ENCODE peak calls at places on chromosomes 3 and 15, in six cellular contexts. One of them, this sample, is unnamed. For H3K79me1, the result is how much of the 10 kb centered on the place peaks cover.

GRCh38 chr15:88920186-88920891 is 7.2 kb upstream of the MFGE8 start:
- DNase-seq in mesenchymal stem cell: peak
- DNase-seq in H1: no peak
- DNase-seq in IMR-90: peak
- DNase-seq in H9: no peak
- DNase-seq in mesendoderm: no peak
- DNase-seq in this sample: no peak

GRCh38 chr15:73328149-73328820 is 40.5 kb downstream of the HCN4 start:
- DNase-seq in mesenchymal stem cell: no peak
- DNase-seq in H1: no peak
- DNase-seq in IMR-90: no peak
- DNase-seq in H9: no peak
- DNase-seq in mesendoderm: no peak
- DNase-seq in this sample: no peak

GRCh38 chr3:37768107-37768809 is 93.4 kb upstream of the CTDSPL start:
- DNase-seq in mesenchymal stem cell: peak
- DNase-seq in H1: no peak
- DNase-seq in IMR-90: peak
- DNase-seq in H9: no peak
- DNase-seq in mesendoderm: peak
- DNase-seq in this sample: no peak

GRCh38 chr15:66131200-66131599 is 122.3 kb downstream of the MEGF11 start:
- DNase-seq in mesenchymal stem cell: no peak
- DNase-seq in H1: no peak
- DNase-seq in IMR-90: no peak
- DNase-seq in H9: no peak
- DNase-seq in mesendoderm: no peak
- DNase-seq in this sample: no peak

GRCh38 chr3:112170046-112170445 is 37.0 kb upstream of the GCSAM start:
- DNase-seq in mesenchymal stem cell: no peak
- DNase-seq in H1: no peak
- DNase-seq in IMR-90: no peak
- DNase-seq in H9: no peak
- DNase-seq in mesendoderm: no peak
- DNase-seq in this sample: no peak

GRCh38 chr15:57444877-57445513 is 68.7 kb downstream of the CGNL1 start:
- DNase-seq in mesenchymal stem cell: peak
- DNase-seq in H1: no peak
- DNase-seq in IMR-90: no peak
- DNase-seq in H9: no peak
- DNase-seq in mesendoderm: peak
- DNase-seq in this sample: no peak

GRCh38 chr3:154602241-154602640 is 172.3 kb upstream of the GPR149 start:
- DNase-seq in mesenchymal stem cell: no peak
- DNase-seq in H1: no peak
- DNase-seq in IMR-90: no peak
- DNase-seq in H9: no peak
- DNase-seq in mesendoderm: no peak
- DNase-seq in this sample: no peak

GRCh38 chr15:48389701-48390143 is 58.5 kb downstream of the DUT start:
- DNase-seq in mesenchymal stem cell: peak
- DNase-seq in H1: no peak
- DNase-seq in IMR-90: peak
- DNase-seq in H9: no peak
- DNase-seq in mesendoderm: peak
- DNase-seq in this sample: no peak

GRCh38 chr3:14803101-14803980 is 15.4 kb upstream of the FGD5 start:
- DNase-seq in mesenchymal stem cell: no peak
- DNase-seq in H1: no peak
- DNase-seq in IMR-90: no peak
- DNase-seq in H9: no peak
- DNase-seq in mesendoderm: no peak
- DNase-seq in this sample: no peak

GRCh38 chr15:81097893-81098280 is 36.2 kb upstream of the CFAP161 start:
- DNase-seq in mesenchymal stem cell: no peak
- DNase-seq in H1: no peak
- DNase-seq in IMR-90: no peak
- DNase-seq in H9: no peak
- DNase-seq in mesendoderm: no peak
- DNase-seq in this sample: no peak

GRCh38 chr3:175255698-175256097 is 396.6 kb downstream of the NAALADL2 start:
- DNase-seq in mesenchymal stem cell: peak
- DNase-seq in H1: no peak
- DNase-seq in IMR-90: peak
- DNase-seq in H9: no peak
- DNase-seq in mesendoderm: no peak
- DNase-seq in this sample: no peak

GRCh38 chr3:66413151-66413751 is 87.6 kb downstream of the LRIG1 start:
- DNase-seq in mesenchymal stem cell: peak
- DNase-seq in H1: no peak
- DNase-seq in IMR-90: peak
- DNase-seq in H9: no peak
- DNase-seq in mesendoderm: no peak
- DNase-seq in this sample: no peak

GRCh38 chr15:97966924-97967620 is 6.6 kb downstream of the ARRDC4 start:
- DNase-seq in mesenchymal stem cell: no peak
- DNase-seq in H1: no peak
- DNase-seq in IMR-90: no peak
- DNase-seq in H9: no peak
- DNase-seq in mesendoderm: no peak
- DNase-seq in this sample: no peak

GRCh38 chr3:191236635-191237034 is 37.6 kb downstream of the OSTN start:
- DNase-seq in mesenchymal stem cell: peak
- DNase-seq in H1: no peak
- DNase-seq in IMR-90: peak
- DNase-seq in H9: no peak
- DNase-seq in mesendoderm: no peak
- DNase-seq in this sample: no peak

GRCh38 chr15:94239474-94239873 is 8.1 kb downstream of the MCTP2 start:
- DNase-seq in mesenchymal stem cell: no peak
- DNase-seq in H1: no peak
- DNase-seq in IMR-90: no peak
- DNase-seq in H9: no peak
- DNase-seq in mesendoderm: no peak
- DNase-seq in this sample: no peak

GRCh38 chr3:133851266-133851906 is 44.3 kb downstream of the RAB6B start:
- DNase-seq in mesenchymal stem cell: no peak
- DNase-seq in H1: no peak
- DNase-seq in IMR-90: no peak
- DNase-seq in H9: no peak
- DNase-seq in mesendoderm: peak
- DNase-seq in this sample: no peak

GRCh38 chr3:150393745-150394144 is 14.4 kb upstream of the TSC22D2 start:
- DNase-seq in mesenchymal stem cell: no peak
- DNase-seq in H1: no peak
- DNase-seq in IMR-90: no peak
- DNase-seq in H9: no peak
- DNase-seq in mesendoderm: no peak
- DNase-seq in this sample: no peak

GRCh38 chr15:86591994-86592746 is 512.5 kb downstream of the AGBL1 start:
- DNase-seq in mesenchymal stem cell: no peak
- DNase-seq in H1: no peak
- DNase-seq in IMR-90: no peak
- DNase-seq in H9: no peak
- DNase-seq in mesendoderm: no peak
- DNase-seq in this sample: no peak

GRCh38 chr3:41424543-41425300 is 225.4 kb downstream of the CTNNB1 start:
- DNase-seq in mesenchymal stem cell: no peak
- DNase-seq in H1: no peak
- DNase-seq in IMR-90: no peak
- DNase-seq in H9: no peak
- DNase-seq in mesendoderm: no peak
- DNase-seq in this sample: no peak

GRCh38 chr3:120907659-120908029 is 361 bp upstream of the STXBP5L start:
- DNase-seq in mesenchymal stem cell: no peak
- DNase-seq in H1: no peak
- DNase-seq in IMR-90: no peak
- DNase-seq in H9: no peak
- DNase-seq in mesendoderm: no peak
- DNase-seq in this sample: no peak

GRCh38 chr15:35550957-35551356 is 5.0 kb upstream of the DPH6 start:
- DNase-seq in mesenchymal stem cell: no peak
- DNase-seq in H1: no peak
- DNase-seq in IMR-90: no peak
- DNase-seq in H9: no peak
- DNase-seq in mesendoderm: no peak
- DNase-seq in this sample: no peak

GRCh38 chr3:100913870-100914654 is 79.2 kb downstream of the ABI3BP start:
- DNase-seq in mesenchymal stem cell: peak
- DNase-seq in H1: no peak
- DNase-seq in IMR-90: peak
- DNase-seq in H9: no peak
- DNase-seq in mesendoderm: no peak
- DNase-seq in this sample: no peak

GRCh38 chr15:100981086-100981485 is 61.9 kb downstream of the LRRK1 start:
- DNase-seq in mesenchymal stem cell: no peak
- DNase-seq in H1: no peak
- DNase-seq in IMR-90: no peak
- DNase-seq in H9: no peak
- DNase-seq in mesendoderm: no peak
- DNase-seq in this sample: no peak

DNA sequence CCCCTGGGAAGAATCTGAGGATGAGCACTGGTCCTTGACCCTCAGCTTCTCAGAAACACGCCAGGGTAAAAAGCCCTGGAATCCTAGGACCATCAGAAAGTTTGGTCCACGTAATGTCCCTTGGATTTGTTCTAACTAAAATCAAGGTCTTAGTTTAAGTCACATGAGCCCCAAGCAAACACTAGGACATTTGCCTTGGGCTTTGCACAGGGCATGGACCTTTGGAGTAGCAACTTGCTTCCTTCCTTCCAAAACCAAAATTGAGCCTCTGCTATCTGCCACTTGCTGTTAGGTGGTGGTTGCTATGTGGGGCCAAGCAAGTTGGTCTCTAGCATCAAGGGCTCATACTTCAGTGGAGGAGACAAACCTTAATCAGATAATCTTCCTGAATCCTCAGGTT is 4.0 kb upstream of the DAG1 start:
- DNase-seq in mesenchymal stem cell: no peak
- DNase-seq in H1: no peak
- DNase-seq in IMR-90: no peak
- DNase-seq in H9: no peak
- DNase-seq in mesendoderm: peak
- DNase-seq in this sample: no peak
- H3K79me1 ChIP-seq in mesenchymal stem cell: under half
- H3K79me1 ChIP-seq in H1: under half
- H3K79me1 ChIP-seq in IMR-90: under half
- H3K79me1 ChIP-seq in H9: under half
- H3K79me1 ChIP-seq in mesendoderm: under half
- H3K79me1 ChIP-seq in this sample: under half

GRCh38 chr3:124779751-124780191 is 49.5 kb downstream of the UMPS start:
- DNase-seq in mesenchymal stem cell: no peak
- DNase-seq in H1: no peak
- DNase-seq in IMR-90: no peak
- DNase-seq in H9: no peak
- DNase-seq in mesendoderm: no peak
- DNase-seq in this sample: no peak
- H3K79me1 ChIP-seq in mesenchymal stem cell: under half
- H3K79me1 ChIP-seq in H1: under half
- H3K79me1 ChIP-seq in IMR-90: half or more
- H3K79me1 ChIP-seq in H9: under half
- H3K79me1 ChIP-seq in mesendoderm: under half
- H3K79me1 ChIP-seq in this sample: under half

GRCh38 chr15:62770752-62771151 is 271.8 kb upstream of the TPM1 start:
- DNase-seq in mesenchymal stem cell: peak
- DNase-seq in H1: no peak
- DNase-seq in IMR-90: peak
- DNase-seq in H9: no peak
- DNase-seq in mesendoderm: no peak
- DNase-seq in this sample: no peak

GRCh38 chr15:62773369-62774165 is 269.0 kb upstream of the TPM1 start:
- DNase-seq in mesenchymal stem cell: no peak
- DNase-seq in H1: no peak
- DNase-seq in IMR-90: no peak
- DNase-seq in H9: no peak
- DNase-seq in mesendoderm: no peak
- DNase-seq in this sample: no peak

GRCh38 chr15:62769604-62770003 is 272.9 kb upstream of the TPM1 start:
- DNase-seq in mesenchymal stem cell: peak
- DNase-seq in H1: no peak
- DNase-seq in IMR-90: peak
- DNase-seq in H9: no peak
- DNase-seq in mesendoderm: no peak
- DNase-seq in this sample: no peak

GRCh38 chr15:62770111-62770660 is 272.4 kb upstream of the TPM1 start:
- DNase-seq in mesenchymal stem cell: no peak
- DNase-seq in H1: no peak
- DNase-seq in IMR-90: peak
- DNase-seq in H9: no peak
- DNase-seq in mesendoderm: no peak
- DNase-seq in this sample: no peak

DNA sequence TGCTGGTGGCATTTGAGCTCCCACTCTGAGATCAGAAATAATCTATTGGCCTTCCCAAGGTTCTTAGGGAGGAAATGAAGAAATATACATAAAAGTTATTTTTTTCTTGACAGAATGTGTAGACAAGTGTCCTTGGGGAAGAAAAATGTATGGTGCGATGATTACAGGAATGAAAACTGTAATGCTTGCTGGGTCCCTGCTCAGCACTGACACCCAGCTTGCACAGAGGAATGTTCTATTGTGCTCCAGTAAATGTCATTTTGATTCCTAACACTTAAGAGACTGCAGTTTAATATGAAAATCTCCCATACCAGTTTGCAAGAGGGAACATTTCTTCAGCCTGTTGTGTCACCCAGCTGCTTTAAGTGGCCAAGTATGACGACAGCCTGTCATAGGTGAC is 271.3 kb upstream of the TPM1 start:
- DNase-seq in mesenchymal stem cell: no peak
- DNase-seq in H1: no peak
- DNase-seq in IMR-90: no peak
- DNase-seq in H9: no peak
- DNase-seq in mesendoderm: no peak
- DNase-seq in this sample: no peak
- H3K79me1 ChIP-seq in mesenchymal stem cell: under half
- H3K79me1 ChIP-seq in H1: under half
- H3K79me1 ChIP-seq in IMR-90: under half
- H3K79me1 ChIP-seq in H9: under half
- H3K79me1 ChIP-seq in mesendoderm: under half
- H3K79me1 ChIP-seq in this sample: under half

DNA sequence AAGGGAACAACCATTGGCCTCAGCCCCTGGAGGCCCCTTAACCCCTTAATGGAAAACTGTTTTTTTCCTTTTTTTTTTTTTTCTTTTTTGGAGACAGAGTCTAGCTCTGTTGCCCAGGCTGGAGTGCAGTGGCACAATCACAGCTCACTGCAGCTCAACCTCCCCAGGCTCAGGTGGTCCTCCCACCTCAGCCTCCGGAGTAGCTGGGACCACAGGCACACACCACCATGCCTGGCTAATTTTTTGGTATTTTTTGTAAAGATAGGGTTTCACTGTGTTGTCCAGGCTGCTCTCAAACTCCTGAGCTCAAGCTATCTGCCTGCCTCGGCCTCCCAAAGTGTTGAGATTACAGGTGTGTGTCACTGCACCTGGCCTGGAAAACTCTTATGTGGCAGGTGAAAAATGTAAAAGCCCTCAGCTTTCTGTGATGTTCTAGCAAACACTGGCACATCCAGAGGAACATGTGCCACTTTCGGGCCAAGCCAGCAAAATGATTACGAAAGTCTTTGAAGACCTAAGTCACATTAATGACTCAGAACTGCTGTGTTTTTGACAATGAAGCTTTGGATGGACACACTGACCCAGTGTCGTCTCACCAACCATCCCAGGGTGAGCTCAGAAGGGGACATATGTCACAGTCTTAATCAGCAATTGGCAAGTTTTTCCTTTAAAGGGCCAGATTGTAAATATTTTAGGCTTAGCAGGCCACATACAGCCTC is 189.3 kb upstream of the TPM1 start:
- DNase-seq in mesenchymal stem cell: peak
- DNase-seq in H1: no peak
- DNase-seq in IMR-90: no peak
- DNase-seq in H9: no peak
- DNase-seq in mesendoderm: no peak
- DNase-seq in this sample: no peak
- H3K79me1 ChIP-seq in mesenchymal stem cell: under half
- H3K79me1 ChIP-seq in H1: under half
- H3K79me1 ChIP-seq in IMR-90: under half
- H3K79me1 ChIP-seq in H9: under half
- H3K79me1 ChIP-seq in mesendoderm: under half
- H3K79me1 ChIP-seq in this sample: under half

This sample was measured in neuronal stem cell.